ENCODE peak calls at places on chromosomes 13 and 19, in eight cellular contexts. M, L, N, C, T, J, E and D are unnamed samples.

GRCh38 chr19:41955521-41955920 is 3.6 kb downstream of the RABAC1 start:
- DNase-seq in N (no peak), C (no peak), M (no peak), T (no peak), J (no peak), L (no peak), E (no peak), D (no peak)

GRCh38 chr19:38831142-38831605 is 420 bp downstream of the ECH1 start:
- DNase-seq in E (no peak), C (peak; percentile 82), N (no peak), T (peak; percentile 86), M (no peak), L (peak; percentile 99), J (no peak), D (peak; percentile 87)

GRCh38 chr19:23283925-23284324 is 33.7 kb upstream of the ZNF724 start:
- DNase-seq in M (peak; percentile 70), N (peak; percentile 21), T (no peak), J (no peak), E (peak; percentile 52), C (no peak), L (peak; percentile 40), D (peak; percentile 58)

GRCh38 chr13:46479286-46479685 is 73.7 kb upstream of the LRCH1 start:
- DNase-seq in L (no peak), N (no peak), J (no peak), E (no peak), M (no peak), T (no peak), C (no peak), D (no peak)

GRCh38 chr13:93290503-93290902 is 63.9 kb downstream of the GPC6 start:
- DNase-seq in E (no peak), L (no peak), N (no peak), T (no peak), M (no peak), C (no peak), J (no peak), D (no peak)

GRCh38 chr13:37173214-37173613 is 67.8 kb upstream of the CSNK1A1L start:
- DNase-seq in M (no peak), E (no peak), C (peak; percentile 69), T (no peak), L (no peak), J (no peak), N (no peak), D (no peak)

GRCh38 chr19:31255174-31255862 is 93.9 kb downstream of the TSHZ3 start:
- DNase-seq in E (no peak), C (no peak), T (no peak), J (no peak), M (no peak), N (no peak), L (no peak), D (no peak)

GRCh38 chr19:49422407-49423277 is 599 bp downstream of the PTH2 start:
- DNase-seq in C (no peak), T (peak; percentile 45), M (peak; percentile 34), L (peak; percentile 43), J (no peak), N (no peak), E (no peak), D (peak; percentile 70)

GRCh38 chr13:98813993-98814392 is 61.5 kb upstream of the SLC15A1 start:
- DNase-seq in J (no peak), E (no peak), N (no peak), L (no peak), T (no peak), M (no peak), C (no peak), D (no peak)

GRCh38 chr19:1856698-1857603 is 6.4 kb downstream of the KLF16 start:
- DNase-seq in L (peak; percentile 93), C (no peak), J (no peak), M (peak; percentile 38), T (peak; percentile 81), E (no peak), N (no peak), D (peak; percentile 95)

GRCh38 chr19:49657493-49658138 is 8.0 kb downstream of the IRF3 start:
- DNase-seq in L (no peak), T (no peak), N (no peak), M (no peak), J (no peak), E (no peak), C (no peak), D (no peak)